ENCODE peak calls at places on chromosomes 7 and 10, in seven cellular contexts. One of them, this sample, is unnamed.

GRCh38 chr7:69981646-69982045 is 383.4 kb downstream of the AUTS2 start:
- DNase-seq in astrocyte of the cerebellum: no peak
- DNase-seq in adipocyte: no peak
- DNase-seq in spleen: no peak
- DNase-seq in AG04450: no peak
- DNase-seq in Jurkat, Clone E6-1: no peak
- DNase-seq in cardiac muscle cell: no peak
- DNase-seq in this sample: no peak

GRCh38 chr10:132264306-132264950 is 43.3 kb downstream of the STK32C start:
- DNase-seq in AG04450: no peak
- DNase-seq in Jurkat, Clone E6-1: no peak
- DNase-seq in cardiac muscle cell: no peak
- DNase-seq in adipocyte: no peak
- DNase-seq in spleen: peak
- DNase-seq in astrocyte of the cerebellum: no peak
- DNase-seq in this sample: peak

GRCh38 chr10:24979685-24980084 is 27.3 kb upstream of the PRTFDC1 start:
- DNase-seq in astrocyte of the cerebellum: no peak
- DNase-seq in AG04450: no peak
- DNase-seq in Jurkat, Clone E6-1: no peak
- DNase-seq in cardiac muscle cell: no peak
- DNase-seq in adipocyte: no peak
- DNase-seq in spleen: no peak
- DNase-seq in this sample: no peak

GRCh38 chr10:45155784-45156183 is 155.1 kb downstream of the ZNF22 start:
- DNase-seq in Jurkat, Clone E6-1: no peak
- DNase-seq in cardiac muscle cell: no peak
- DNase-seq in adipocyte: no peak
- DNase-seq in spleen: no peak
- DNase-seq in astrocyte of the cerebellum: no peak
- DNase-seq in AG04450: no peak
- DNase-seq in this sample: no peak

GRCh38 chr7:97128736-97129135 is 11.2 kb downstream of the SDHAF3 start:
- DNase-seq in spleen: no peak
- DNase-seq in astrocyte of the cerebellum: no peak
- DNase-seq in cardiac muscle cell: no peak
- DNase-seq in Jurkat, Clone E6-1: no peak
- DNase-seq in adipocyte: no peak
- DNase-seq in AG04450: no peak
- DNase-seq in this sample: no peak

GRCh38 chr10:19819419-19820033 is 3.3 kb downstream of the PLXDC2 start:
- DNase-seq in AG04450: no peak
- DNase-seq in adipocyte: peak
- DNase-seq in cardiac muscle cell: peak
- DNase-seq in Jurkat, Clone E6-1: peak
- DNase-seq in spleen: no peak
- DNase-seq in astrocyte of the cerebellum: peak
- DNase-seq in this sample: no peak

GRCh38 chr10:71213127-71213616 is 802 bp downstream of the UNC5B start:
- DNase-seq in adipocyte: peak
- DNase-seq in cardiac muscle cell: peak
- DNase-seq in astrocyte of the cerebellum: peak
- DNase-seq in AG04450: no peak
- DNase-seq in spleen: peak
- DNase-seq in Jurkat, Clone E6-1: peak
- DNase-seq in this sample: peak

GRCh38 chr10:122282253-122282671 is 11.2 kb downstream of the BTBD16 start:
- DNase-seq in cardiac muscle cell: peak
- DNase-seq in Jurkat, Clone E6-1: no peak
- DNase-seq in AG04450: no peak
- DNase-seq in astrocyte of the cerebellum: no peak
- DNase-seq in adipocyte: no peak
- DNase-seq in spleen: no peak
- DNase-seq in this sample: no peak

GRCh38 chr7:2924866-2925840 is 81.0 kb upstream of the GNA12 start:
- DNase-seq in astrocyte of the cerebellum: no peak
- DNase-seq in cardiac muscle cell: peak
- DNase-seq in spleen: peak
- DNase-seq in AG04450: no peak
- DNase-seq in Jurkat, Clone E6-1: no peak
- DNase-seq in adipocyte: no peak
- DNase-seq in this sample: no peak

GRCh38 chr7:82595176-82595575 is 151.6 kb upstream of the CACNA2D1 start:
- DNase-seq in Jurkat, Clone E6-1: no peak
- DNase-seq in astrocyte of the cerebellum: no peak
- DNase-seq in cardiac muscle cell: no peak
- DNase-seq in adipocyte: peak
- DNase-seq in AG04450: no peak
- DNase-seq in spleen: no peak
- DNase-seq in this sample: no peak

GRCh38 chr10:122326385-122326784 is 48.1 kb upstream of the PLEKHA1 start:
- DNase-seq in Jurkat, Clone E6-1: no peak
- DNase-seq in adipocyte: no peak
- DNase-seq in spleen: no peak
- DNase-seq in cardiac muscle cell: no peak
- DNase-seq in astrocyte of the cerebellum: no peak
- DNase-seq in AG04450: no peak
- DNase-seq in this sample: no peak

GRCh38 chr7:4143511-4144160 is 538.5 kb upstream of the FOXK1 start:
- DNase-seq in cardiac muscle cell: no peak
- DNase-seq in Jurkat, Clone E6-1: no peak
- DNase-seq in astrocyte of the cerebellum: no peak
- DNase-seq in spleen: peak
- DNase-seq in adipocyte: no peak
- DNase-seq in AG04450: no peak
- DNase-seq in this sample: no peak

GRCh38 chr10:22314852-22315251 is 1.3 kb upstream of the COMMD3 start:
- DNase-seq in astrocyte of the cerebellum: no peak
- DNase-seq in AG04450: no peak
- DNase-seq in Jurkat, Clone E6-1: no peak
- DNase-seq in cardiac muscle cell: peak
- DNase-seq in spleen: no peak
- DNase-seq in adipocyte: peak
- DNase-seq in this sample: no peak

GRCh38 chr10:103507235-103508191 is 14.0 kb downstream of the NEURL1 start:
- DNase-seq in AG04450: no peak
- DNase-seq in Jurkat, Clone E6-1: no peak
- DNase-seq in spleen: peak
- DNase-seq in cardiac muscle cell: no peak
- DNase-seq in adipocyte: no peak
- DNase-seq in astrocyte of the cerebellum: no peak
- DNase-seq in this sample: peak

GRCh38 chr10:6009159-6009558 is 31.8 kb upstream of the IL15RA start:
- DNase-seq in adipocyte: peak
- DNase-seq in AG04450: peak
- DNase-seq in Jurkat, Clone E6-1: no peak
- DNase-seq in spleen: no peak
- DNase-seq in cardiac muscle cell: peak
- DNase-seq in astrocyte of the cerebellum: no peak
- DNase-seq in this sample: no peak

GRCh38 chr10:26855186-26855585 is 5.6 kb downstream of the ABI1 start:
- DNase-seq in AG04450: no peak
- DNase-seq in cardiac muscle cell: peak
- DNase-seq in astrocyte of the cerebellum: no peak
- DNase-seq in Jurkat, Clone E6-1: no peak
- DNase-seq in adipocyte: no peak
- DNase-seq in spleen: no peak
- DNase-seq in this sample: no peak

GRCh38 chr7:139393621-139394215 is 34.0 kb downstream of the LUC7L2 start:
- DNase-seq in astrocyte of the cerebellum: no peak
- DNase-seq in Jurkat, Clone E6-1: no peak
- DNase-seq in cardiac muscle cell: no peak
- DNase-seq in AG04450: no peak
- DNase-seq in spleen: no peak
- DNase-seq in adipocyte: no peak
- DNase-seq in this sample: no peak

GRCh38 chr7:29495618-29496017 is 68.0 kb upstream of the PRR15 start:
- DNase-seq in Jurkat, Clone E6-1: no peak
- DNase-seq in spleen: no peak
- DNase-seq in cardiac muscle cell: no peak
- DNase-seq in adipocyte: no peak
- DNase-seq in AG04450: no peak
- DNase-seq in astrocyte of the cerebellum: no peak
- DNase-seq in this sample: no peak

GRCh38 chr7:147400926-147401325 is 1189.6 kb upstream of the C7orf33 start:
- DNase-seq in spleen: no peak
- DNase-seq in AG04450: no peak
- DNase-seq in adipocyte: peak
- DNase-seq in cardiac muscle cell: no peak
- DNase-seq in astrocyte of the cerebellum: no peak
- DNase-seq in Jurkat, Clone E6-1: no peak
- DNase-seq in this sample: no peak

GRCh38 chr7:151707757-151708156 is 169.2 kb downstream of the PRKAG2 start:
- DNase-seq in Jurkat, Clone E6-1: no peak
- DNase-seq in AG04450: no peak
- DNase-seq in adipocyte: no peak
- DNase-seq in astrocyte of the cerebellum: no peak
- DNase-seq in cardiac muscle cell: no peak
- DNase-seq in spleen: no peak
- DNase-seq in this sample: peak

GRCh38 chr7:151704284-151704968 is 172.5 kb downstream of the PRKAG2 start:
- DNase-seq in adipocyte: no peak
- DNase-seq in spleen: no peak
- DNase-seq in AG04450: no peak
- DNase-seq in cardiac muscle cell: no peak
- DNase-seq in Jurkat, Clone E6-1: no peak
- DNase-seq in astrocyte of the cerebellum: no peak
- DNase-seq in this sample: no peak

GRCh38 chr7:151706568-151707469 is 170.1 kb downstream of the PRKAG2 start:
- DNase-seq in AG04450: no peak
- DNase-seq in adipocyte: no peak
- DNase-seq in spleen: no peak
- DNase-seq in astrocyte of the cerebellum: no peak
- DNase-seq in Jurkat, Clone E6-1: no peak
- DNase-seq in cardiac muscle cell: peak
- DNase-seq in this sample: peak

GRCh38 chr7:151704969-151705743 is 171.8 kb downstream of the PRKAG2 start:
- DNase-seq in AG04450: no peak
- DNase-seq in spleen: no peak
- DNase-seq in cardiac muscle cell: no peak
- DNase-seq in adipocyte: no peak
- DNase-seq in Jurkat, Clone E6-1: no peak
- DNase-seq in astrocyte of the cerebellum: no peak
- DNase-seq in this sample: no peak

GRCh38 chr7:151705744-151706567 is 171.0 kb downstream of the PRKAG2 start:
- DNase-seq in spleen: no peak
- DNase-seq in astrocyte of the cerebellum: no peak
- DNase-seq in AG04450: no peak
- DNase-seq in cardiac muscle cell: peak
- DNase-seq in adipocyte: peak
- DNase-seq in Jurkat, Clone E6-1: peak
- DNase-seq in this sample: no peak
- H3K4me3 ChIP-seq in spleen: no peak
- H3K4me3 ChIP-seq in astrocyte of the cerebellum: no peak
- H3K4me3 ChIP-seq in AG04450: no peak
- H3K4me3 ChIP-seq in cardiac muscle cell: no peak
- H3K4me3 ChIP-seq in adipocyte: no peak
- H3K4me3 ChIP-seq in Jurkat, Clone E6-1: no peak
- H3K4me3 ChIP-seq in this sample: no peak

DNA sequence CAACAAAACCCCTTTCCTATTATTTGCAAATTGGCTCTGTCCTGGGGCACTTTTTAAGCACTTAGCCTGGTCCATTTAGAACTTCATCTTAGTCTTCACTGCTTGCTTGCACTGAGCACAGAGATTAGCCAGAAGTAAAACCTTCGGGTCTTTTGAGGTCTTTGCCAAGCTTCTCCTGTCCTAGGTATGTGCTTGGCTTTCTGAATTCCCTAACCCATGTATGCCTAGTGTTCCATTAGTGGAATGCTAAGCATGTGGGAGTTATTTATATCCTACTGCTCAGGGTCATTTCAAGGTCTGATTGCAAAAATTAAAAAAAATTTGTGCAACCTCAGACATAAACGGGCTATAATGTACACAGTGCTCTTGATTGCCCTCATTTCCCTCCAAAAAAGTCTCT is 18.0 kb downstream of the ZNF37A start:
- DNase-seq in Jurkat, Clone E6-1: no peak
- DNase-seq in AG04450: no peak
- DNase-seq in spleen: no peak
- DNase-seq in adipocyte: no peak
- DNase-seq in astrocyte of the cerebellum: no peak
- DNase-seq in cardiac muscle cell: no peak
- DNase-seq in this sample: no peak
- H3K4me3 ChIP-seq in Jurkat, Clone E6-1: no peak
- H3K4me3 ChIP-seq in AG04450: no peak
- H3K4me3 ChIP-seq in spleen: no peak
- H3K4me3 ChIP-seq in adipocyte: peak
- H3K4me3 ChIP-seq in astrocyte of the cerebellum: no peak
- H3K4me3 ChIP-seq in cardiac muscle cell: no peak
- H3K4me3 ChIP-seq in this sample: no peak

DNA sequence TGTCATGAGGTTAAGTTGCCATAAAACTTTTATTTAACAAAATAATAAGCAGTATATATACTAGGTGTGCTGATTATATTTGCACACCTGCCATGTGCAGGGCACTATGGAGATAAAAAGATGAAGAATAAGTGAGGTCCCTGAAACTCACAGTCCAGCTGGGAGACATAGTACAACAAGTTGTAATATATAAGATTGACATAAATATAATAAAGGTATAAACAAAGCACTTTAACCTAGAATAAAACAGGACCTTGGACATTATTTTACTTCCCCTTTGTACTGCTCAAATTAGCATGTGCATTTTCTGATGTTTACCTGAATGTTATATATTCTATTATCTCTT is 6.2 kb downstream of the STK17A start:
- DNase-seq in cardiac muscle cell: no peak
- DNase-seq in spleen: no peak
- DNase-seq in astrocyte of the cerebellum: no peak
- DNase-seq in AG04450: no peak
- DNase-seq in adipocyte: no peak
- DNase-seq in Jurkat, Clone E6-1: no peak
- DNase-seq in this sample: no peak
- H3K4me3 ChIP-seq in cardiac muscle cell: no peak
- H3K4me3 ChIP-seq in spleen: no peak
- H3K4me3 ChIP-seq in astrocyte of the cerebellum: no peak
- H3K4me3 ChIP-seq in AG04450: no peak
- H3K4me3 ChIP-seq in adipocyte: no peak
- H3K4me3 ChIP-seq in Jurkat, Clone E6-1: no peak
- H3K4me3 ChIP-seq in this sample: no peak

DNA sequence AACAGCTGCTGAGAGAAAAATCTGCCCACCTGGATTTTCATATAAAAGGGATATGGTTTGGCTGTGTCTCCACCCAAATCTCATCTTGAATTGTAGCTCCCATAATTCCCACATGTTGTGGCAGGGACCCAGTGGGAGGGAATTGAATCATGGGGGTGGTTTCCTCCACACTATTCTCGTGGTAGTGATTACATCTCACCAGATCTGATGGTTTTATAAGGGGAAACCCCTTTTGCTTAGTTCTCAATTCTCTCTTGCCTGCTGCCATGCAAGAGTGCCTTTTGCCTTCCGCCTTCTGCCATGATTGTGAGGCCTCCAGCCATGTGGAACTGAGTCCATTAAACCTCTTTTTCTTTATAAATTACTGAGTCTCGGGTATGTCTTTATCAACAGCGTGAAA is 20.8 kb upstream of the MKI67 start:
- DNase-seq in cardiac muscle cell: no peak
- DNase-seq in AG04450: no peak
- DNase-seq in astrocyte of the cerebellum: no peak
- DNase-seq in Jurkat, Clone E6-1: no peak
- DNase-seq in adipocyte: no peak
- DNase-seq in spleen: no peak
- DNase-seq in this sample: no peak
- H3K4me3 ChIP-seq in cardiac muscle cell: no peak
- H3K4me3 ChIP-seq in AG04450: no peak
- H3K4me3 ChIP-seq in astrocyte of the cerebellum: no peak
- H3K4me3 ChIP-seq in Jurkat, Clone E6-1: no peak
- H3K4me3 ChIP-seq in adipocyte: no peak
- H3K4me3 ChIP-seq in spleen: no peak
- H3K4me3 ChIP-seq in this sample: no peak

This sample was measured in mucosa of descending colon.